ENCODE peak calls at places on chromosomes 16 and 17, in seven cellular contexts. B is pancreas; A is tibial artery; F is neural progenitor cell; Z is astrocyte; S is CD8-positive, alpha-beta T cell; R is sigmoid colon. P is an unnamed sample. For H3K27me3, the result is how much of the 10 kb centered on the place peaks cover.

GRCh38 chr16:84737658-84738057 is 37.9 kb downstream of the USP10 start:
- DNase-seq in B (peak), A (no peak), F (no peak), Z (no peak), S (no peak), R (no peak), P (no peak)

GRCh38 chr16:65004570-65004969 is 117.3 kb downstream of the CDH11 start:
- DNase-seq in B (no peak), A (no peak), F (no peak), Z (no peak), S (no peak), R (no peak), P (no peak)

GRCh38 chr17:81119223-81120148 is 45.8 kb upstream of the PVALEF start:
- DNase-seq in B (no peak), A (no peak), F (peak), Z (peak), S (peak), R (peak), P (peak)

GRCh38 chr17:75516619-75517276 is 420 bp downstream of the TSEN54 start:
- DNase-seq in B (peak), A (no peak), F (peak), Z (no peak), S (no peak), R (no peak), P (no peak)

GRCh38 chr16:8924214-8924613 is 39.5 kb downstream of the USP7 start:
- DNase-seq in B (no peak), A (no peak), F (no peak), Z (no peak), S (no peak), R (no peak), P (no peak)

GRCh38 chr16:14562691-14563491 is 67.2 kb downstream of the PARN start:
- DNase-seq in B (no peak), A (peak), F (peak), Z (peak), S (no peak), R (peak), P (no peak)

GRCh38 chr17:42289863-42290165 is 1.5 kb downstream of the STAT5A start:
- DNase-seq in B (no peak), A (no peak), F (no peak), Z (no peak), S (no peak), R (peak), P (no peak)

GRCh38 chr17:10349403-10349802 is 23.4 kb downstream of the MYH13 start:
- DNase-seq in B (no peak), A (no peak), F (peak), Z (no peak), S (no peak), R (no peak), P (no peak)

GRCh38 chr16:89048087-89048729 is 45.4 kb upstream of the ACSF3 start:
- DNase-seq in B (peak), A (no peak), F (peak), Z (no peak), S (no peak), R (peak), P (no peak)

GRCh38 chr17:15106540-15106939 is 158.6 kb downstream of the PMP22 start:
- DNase-seq in B (no peak), A (no peak), F (no peak), Z (peak), S (no peak), R (no peak), P (peak)

GRCh38 chr16:67087803-67088202 is 21.9 kb upstream of the PHAF1 start:
- DNase-seq in B (no peak), A (no peak), F (no peak), Z (no peak), S (no peak), R (no peak), P (no peak)

GRCh38 chr17:34001246-34001645 is 253.8 kb upstream of the CCL2 start:
- DNase-seq in B (no peak), A (no peak), F (no peak), Z (no peak), S (no peak), R (no peak), P (no peak)

GRCh38 chr17:72069744-72070143 is 51.1 kb upstream of the SOX9 start:
- DNase-seq in B (no peak), A (no peak), F (no peak), Z (no peak), S (no peak), R (no peak), P (no peak)

GRCh38 chr16:12829096-12829888 is 25.6 kb upstream of the CPPED1 start:
- DNase-seq in B (no peak), A (no peak), F (no peak), Z (no peak), S (no peak), R (no peak), P (no peak)

GRCh38 chr17:9644910-9645751 is at the start of gene USP43:
- DNase-seq in B (peak), A (no peak), F (peak), Z (no peak), S (no peak), R (no peak), P (no peak)

GRCh38 chr16:11915644-11916523 is at the start of gene GSPT1:
- DNase-seq in B (peak), A (peak), F (peak), Z (peak), S (peak), R (peak), P (peak)

GRCh38 chr17:46060461-46060860 is 61.4 kb downstream of the STH start:
- DNase-seq in B (no peak), A (no peak), F (no peak), Z (no peak), S (no peak), R (no peak), P (no peak)

GRCh38 chr17:62565817-62566216 is 61.7 kb upstream of the MRC2 start:
- DNase-seq in B (no peak), A (no peak), F (no peak), Z (peak), S (no peak), R (no peak), P (no peak)

GRCh38 chr16:68754117-68754792 is 17.2 kb downstream of the CDH1 start:
- DNase-seq in B (no peak), A (no peak), F (no peak), Z (no peak), S (no peak), R (no peak), P (no peak)

GRCh38 chr16:49836668-49837067 is 19.2 kb downstream of the ZNF423 start:
- DNase-seq in B (no peak), A (no peak), F (no peak), Z (no peak), S (no peak), R (no peak), P (no peak)

GRCh38 chr16:79651363-79651762 is 50.8 kb upstream of the MAF start:
- DNase-seq in B (no peak), A (peak), F (no peak), Z (peak), S (no peak), R (peak), P (no peak)

GRCh38 chr17:37317867-37318266 is 57.9 kb upstream of the C17orf78 start:
- DNase-seq in B (no peak), A (no peak), F (no peak), Z (no peak), S (no peak), R (no peak), P (no peak)

DNA sequence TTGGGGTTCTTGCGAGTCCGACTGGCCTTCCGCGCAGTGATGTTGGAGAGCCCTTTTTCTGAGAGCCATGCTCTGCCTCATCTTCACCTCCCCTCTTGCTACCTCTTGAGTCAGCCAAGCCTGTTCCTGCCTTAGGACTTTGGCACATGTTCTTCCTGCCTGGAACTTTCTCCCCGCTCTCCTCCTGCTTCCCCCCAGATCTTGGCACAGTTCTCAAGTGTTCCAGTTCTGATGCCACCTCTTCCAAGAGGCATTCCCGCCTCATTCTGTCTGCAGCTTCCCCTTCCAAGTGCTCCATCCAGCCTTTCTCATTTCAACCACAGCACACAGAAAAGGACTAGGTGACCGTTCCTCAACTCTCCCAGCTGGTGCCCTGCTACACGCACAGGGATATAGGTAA is 7.7 kb downstream of the AKAP1 start:
- DNase-seq in B (no peak), A (peak), F (no peak), Z (no peak), S (no peak), R (peak), P (no peak)
- H3K4me3 ChIP-seq in B (no peak), A (peak), F (no peak), Z (no peak), S (no peak), R (no peak), P (no peak)

GRCh38 chr17:2054740-2055493 is at the start of gene HIC1:
- DNase-seq in B (peak), A (peak), F (peak), Z (no peak), S (peak), R (peak), P (no peak)
- H3K27me3 ChIP-seq in B (under half), A (half or more), F (half or more), Z (under half), S (under half), R (under half), P (under half)

GRCh38 chr16:58414938-58415451 is 22.7 kb downstream of the GINS3 start:
- DNase-seq in B (no peak), A (no peak), F (no peak), Z (peak), S (no peak), R (no peak), P (no peak)

GRCh38 chr16:58409316-58409973 is 17.2 kb downstream of the GINS3 start:
- DNase-seq in B (no peak), A (peak), F (no peak), Z (peak), S (no peak), R (peak), P (peak)

GRCh38 chr16:58413359-58413758 is 21.1 kb downstream of the GINS3 start:
- DNase-seq in B (no peak), A (no peak), F (no peak), Z (no peak), S (no peak), R (no peak), P (no peak)

GRCh38 chr16:58411336-58411735 is 19.1 kb downstream of the GINS3 start:
- DNase-seq in B (no peak), A (no peak), F (no peak), Z (no peak), S (no peak), R (no peak), P (no peak)

DNA sequence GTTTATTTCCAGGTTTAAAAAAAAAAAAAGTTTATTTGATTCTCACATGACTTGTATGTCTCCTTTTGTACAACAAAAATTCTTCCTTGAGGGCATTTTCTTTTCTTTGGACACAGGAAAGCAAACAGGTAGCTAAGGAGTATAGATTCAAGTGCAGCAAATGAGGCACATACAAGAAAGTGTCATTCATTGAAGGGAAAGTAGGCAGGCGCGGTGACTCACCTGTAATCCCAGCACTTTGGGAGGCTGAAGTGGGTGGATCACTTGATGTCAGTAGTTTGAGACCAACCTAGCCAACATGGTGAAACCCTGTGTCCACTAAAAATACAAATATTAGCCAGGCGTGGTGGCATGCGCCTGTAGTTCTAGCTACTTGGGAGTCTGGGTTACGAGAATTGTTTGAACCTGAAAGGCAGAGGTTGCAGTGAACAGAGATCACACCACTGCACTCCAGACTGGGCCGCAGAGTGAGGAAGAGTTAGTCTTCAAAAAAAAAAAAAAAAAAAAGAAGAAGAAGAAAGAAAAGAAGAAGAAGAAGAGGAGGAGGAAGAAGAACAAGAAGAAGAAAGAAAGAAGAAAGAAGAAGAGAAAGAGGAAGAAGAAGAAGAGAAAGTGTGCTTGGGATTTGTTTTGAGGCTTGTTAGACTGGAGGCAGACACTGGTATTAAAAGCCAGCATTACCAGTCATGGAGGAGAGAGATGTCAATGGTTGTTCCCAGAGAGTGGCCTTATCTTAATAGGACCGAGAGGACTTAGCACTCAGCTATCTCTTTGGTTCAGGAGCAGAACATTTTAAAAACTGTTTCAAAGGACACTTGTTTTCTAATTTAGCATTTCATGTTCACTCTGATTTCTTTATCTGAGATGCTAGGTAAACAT is 19.7 kb downstream of the GINS3 start:
- DNase-seq in B (no peak), A (no peak), F (no peak), Z (no peak), S (no peak), R (no peak), P (no peak)
- TF ChIP-seq CTCF in B (no peak), A (no peak), F (no peak), Z (no peak), S (no peak), R (no peak), P (no peak)

DNA sequence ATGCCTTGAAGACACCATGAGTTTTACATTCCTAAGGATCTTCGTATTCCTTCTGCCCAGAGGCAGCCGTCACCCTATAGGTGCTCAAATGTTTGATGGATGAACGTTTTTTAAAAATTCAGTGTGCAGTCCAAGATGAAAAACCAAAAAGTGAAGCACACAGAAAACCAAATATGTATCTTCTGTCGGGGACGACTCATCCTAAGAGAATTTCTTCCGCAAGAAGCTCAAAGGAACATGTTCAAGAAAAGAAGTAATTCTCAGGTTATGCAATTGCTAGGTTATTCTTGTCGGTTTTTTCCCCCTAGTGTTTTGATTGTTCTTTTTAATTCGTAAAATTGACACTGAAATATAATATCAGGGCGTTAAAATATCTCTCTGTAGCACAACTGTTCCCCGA is 1.4 kb downstream of the CENPV start:
- DNase-seq in B (no peak), A (no peak), F (no peak), Z (peak), S (no peak), R (no peak), P (no peak)
- H3K4me3 ChIP-seq in B (no peak), A (peak), F (peak), Z (peak), S (peak), R (peak), P (peak)

P was measured in kidney epithelial cell.